ENCODE peak calls at places on chromosomes 5 and 9, in nine cellular contexts. One of them, this sample, is unnamed.
A peak's percentile ranks its signal among the peaks of the same experiment; 100 is the strongest.

GRCh38 chr5:54360089-54360488 is 49.7 kb upstream of the ARL15 start:
- DNase-seq in MCF 10A: peak; percentile 63
- DNase-seq in astrocyte: peak; percentile 78
- DNase-seq in substantia nigra: no peak
- DNase-seq in hippocampal formation: no peak
- DNase-seq in progenitor cell of endocrine pancreas: no peak
- DNase-seq in GM10248: no peak
- DNase-seq in GM12891: no peak
- DNase-seq in stimulated activated CD8-positive, alpha-beta memory T cell treated with anti-CD3 and anti-CD28 coated beads, Interleukin-7, amount 100 ng/mL, for 1 hour: no peak
- DNase-seq in this sample: no peak

GRCh38 chr5:142984016-142984415 is 213.8 kb downstream of the ARHGAP26 start:
- DNase-seq in hippocampal formation: no peak
- DNase-seq in astrocyte: peak; percentile 70
- DNase-seq in stimulated activated CD8-positive, alpha-beta memory T cell treated with anti-CD3 and anti-CD28 coated beads, Interleukin-7, amount 100 ng/mL, for 1 hour: no peak
- DNase-seq in progenitor cell of endocrine pancreas: no peak
- DNase-seq in GM10248: no peak
- DNase-seq in GM12891: no peak
- DNase-seq in substantia nigra: no peak
- DNase-seq in MCF 10A: no peak
- DNase-seq in this sample: no peak

GRCh38 chr9:81683704-81684103 is 5.6 kb downstream of the TLE1 start:
- DNase-seq in hippocampal formation: no peak
- DNase-seq in stimulated activated CD8-positive, alpha-beta memory T cell treated with anti-CD3 and anti-CD28 coated beads, Interleukin-7, amount 100 ng/mL, for 1 hour: no peak
- DNase-seq in progenitor cell of endocrine pancreas: no peak
- DNase-seq in GM12891: no peak
- DNase-seq in GM10248: no peak
- DNase-seq in MCF 10A: no peak
- DNase-seq in substantia nigra: no peak
- DNase-seq in astrocyte: no peak
- DNase-seq in this sample: no peak

GRCh38 chr5:651296-652022 is 39.3 kb downstream of the CEP72 start:
- DNase-seq in astrocyte: no peak
- DNase-seq in substantia nigra: no peak
- DNase-seq in hippocampal formation: no peak
- DNase-seq in MCF 10A: no peak
- DNase-seq in GM10248: no peak
- DNase-seq in GM12891: no peak
- DNase-seq in stimulated activated CD8-positive, alpha-beta memory T cell treated with anti-CD3 and anti-CD28 coated beads, Interleukin-7, amount 100 ng/mL, for 1 hour: no peak
- DNase-seq in progenitor cell of endocrine pancreas: no peak
- DNase-seq in this sample: peak; percentile 67

GRCh38 chr9:91927912-91928510 is 22.0 kb downstream of the ROR2 start:
- DNase-seq in hippocampal formation: no peak
- DNase-seq in astrocyte: no peak
- DNase-seq in substantia nigra: no peak
- DNase-seq in stimulated activated CD8-positive, alpha-beta memory T cell treated with anti-CD3 and anti-CD28 coated beads, Interleukin-7, amount 100 ng/mL, for 1 hour: no peak
- DNase-seq in progenitor cell of endocrine pancreas: no peak
- DNase-seq in MCF 10A: no peak
- DNase-seq in GM10248: no peak
- DNase-seq in GM12891: no peak
- DNase-seq in this sample: no peak

GRCh38 chr9:111483419-111483861 is 743 bp downstream of the ECPAS start:
- DNase-seq in hippocampal formation: no peak
- DNase-seq in stimulated activated CD8-positive, alpha-beta memory T cell treated with anti-CD3 and anti-CD28 coated beads, Interleukin-7, amount 100 ng/mL, for 1 hour: peak; percentile 11
- DNase-seq in astrocyte: no peak
- DNase-seq in GM12891: peak; percentile 55
- DNase-seq in GM10248: peak; percentile 72
- DNase-seq in substantia nigra: peak; percentile 30
- DNase-seq in progenitor cell of endocrine pancreas: no peak
- DNase-seq in MCF 10A: no peak
- DNase-seq in this sample: no peak

GRCh38 chr5:109468737-109469420 is 59.1 kb upstream of the PJA2 start:
- DNase-seq in GM10248: peak; percentile 73
- DNase-seq in stimulated activated CD8-positive, alpha-beta memory T cell treated with anti-CD3 and anti-CD28 coated beads, Interleukin-7, amount 100 ng/mL, for 1 hour: peak; percentile 63
- DNase-seq in substantia nigra: peak; percentile 71
- DNase-seq in GM12891: peak; percentile 19
- DNase-seq in MCF 10A: peak; percentile 96
- DNase-seq in astrocyte: peak; percentile 88
- DNase-seq in hippocampal formation: peak; percentile 84
- DNase-seq in progenitor cell of endocrine pancreas: peak; percentile 47
- DNase-seq in this sample: peak; percentile 96

GRCh38 chr9:131618071-131618479 is 72.8 kb downstream of the PRRT1B start:
- DNase-seq in astrocyte: no peak
- DNase-seq in GM12891: no peak
- DNase-seq in GM10248: no peak
- DNase-seq in MCF 10A: peak; percentile 90
- DNase-seq in hippocampal formation: no peak
- DNase-seq in substantia nigra: no peak
- DNase-seq in progenitor cell of endocrine pancreas: no peak
- DNase-seq in stimulated activated CD8-positive, alpha-beta memory T cell treated with anti-CD3 and anti-CD28 coated beads, Interleukin-7, amount 100 ng/mL, for 1 hour: no peak
- DNase-seq in this sample: no peak

GRCh38 chr5:118042076-118042475 is 946.3 kb downstream of the DTWD2 start:
- DNase-seq in MCF 10A: no peak
- DNase-seq in astrocyte: no peak
- DNase-seq in progenitor cell of endocrine pancreas: no peak
- DNase-seq in substantia nigra: no peak
- DNase-seq in hippocampal formation: peak; percentile 66
- DNase-seq in GM10248: no peak
- DNase-seq in stimulated activated CD8-positive, alpha-beta memory T cell treated with anti-CD3 and anti-CD28 coated beads, Interleukin-7, amount 100 ng/mL, for 1 hour: no peak
- DNase-seq in GM12891: no peak
- DNase-seq in this sample: no peak